ENCODE peak calls at places on chromosomes 11 and 22, in four cellular contexts. B, M, Z and V are unnamed samples.
A peak's percentile ranks its signal among the peaks of the same experiment; 100 is the strongest.

GRCh38 chr22:28988455-28988854 is 73.2 kb downstream of the C22orf31 start:
- DNase-seq in B (no peak), M (no peak), Z (no peak), V (no peak)

GRCh38 chr11:43579171-43579918 is 101.2 kb upstream of the HSD17B12 start:
- DNase-seq in B (no peak), M (no peak), Z (no peak), V (no peak)

GRCh38 chr11:15991174-15991655 is 365.1 kb downstream of the SOX6 start:
- DNase-seq in B (no peak), M (no peak), Z (no peak), V (no peak)

GRCh38 chr11:5591613-5592012 is 4.8 kb upstream of the TRIM6 start:
- DNase-seq in B (no peak), M (no peak), Z (no peak), V (no peak)

GRCh38 chr11:34314176-34314575 is 43.6 kb downstream of the ABTB2 start:
- DNase-seq in B (no peak), M (no peak), Z (no peak), V (no peak)

GRCh38 chr11:116927163-116927772 is 89.8 kb upstream of the APOA1 start:
- DNase-seq in B (no peak), M (no peak), Z (no peak), V (no peak)

GRCh38 chr11:118908931-118909618 is 16.7 kb downstream of the BCL9L start:
- DNase-seq in B (peak; percentile 17), M (no peak), Z (no peak), V (no peak)

GRCh38 chr22:21947040-21948014 is 5.3 kb downstream of the PPM1F start:
- DNase-seq in B (no peak), M (no peak), Z (no peak), V (no peak)

GRCh38 chr11:7657306-7658025 is 15.8 kb downstream of the CYB5R2 start:
- DNase-seq in B (no peak), M (no peak), Z (no peak), V (no peak)

GRCh38 chr11:63583288-63583687 is 20.1 kb upstream of the PLAAT2 start:
- DNase-seq in B (no peak), M (no peak), Z (no peak), V (no peak)

GRCh38 chr11:11351042-11351586 is 1.9 kb downstream of the CSNK2A3 start:
- DNase-seq in B (no peak), M (no peak), Z (no peak), V (no peak)

GRCh38 chr11:36354221-36355003 is 58.3 kb downstream of the PRR5L start:
- DNase-seq in B (no peak), M (no peak), Z (no peak), V (no peak)

GRCh38 chr11:120238968-120239620 is 846 bp upstream of the POU2F3 start:
- DNase-seq in B (no peak), M (no peak), Z (no peak), V (no peak)

GRCh38 chr11:71383461-71383860 is 64.7 kb downstream of the DHCR7 start:
- DNase-seq in B (no peak), M (no peak), Z (no peak), V (no peak)

GRCh38 chr11:24556693-24557092 is 59.8 kb downstream of the LUZP2 start:
- DNase-seq in B (no peak), M (no peak), Z (no peak), V (no peak)

GRCh38 chr11:75790986-75791385 is 22.4 kb downstream of the DGAT2 start:
- DNase-seq in B (no peak), M (no peak), Z (no peak), V (no peak)

GRCh38 chr11:10990160-10990559 is 132.3 kb upstream of the ZBED5 start:
- DNase-seq in B (no peak), M (no peak), Z (no peak), V (no peak)

GRCh38 chr22:27045103-27045940 is 387.9 kb downstream of the MIAT start:
- DNase-seq in B (no peak), M (no peak), Z (no peak), V (peak; percentile 77)